ENCODE peak calls at places on chromosomes 13 and 19, in eight cellular contexts. V, J, W, C, H, A, E and M are unnamed samples.

GRCh38 chr13:40667622-40667978 is 1.2 kb upstream of the FOXO1 start:
- DNase-seq in J (no peak), E (peak), V (no peak), H (no peak), W (no peak), A (no peak), C (peak), M (no peak)

GRCh38 chr19:38705197-38706019 is 38.9 kb downstream of the CAPN12 start:
- DNase-seq in W (no peak), E (no peak), C (no peak), J (no peak), V (no peak), A (no peak), H (no peak), M (no peak)

GRCh38 chr13:25905411-25906010 is 146.3 kb downstream of the SHISA2 start:
- DNase-seq in J (no peak), H (no peak), C (no peak), E (no peak), A (no peak), V (no peak), W (no peak), M (no peak)

GRCh38 chr13:27744861-27745260 is 47.4 kb upstream of the GSX1 start:
- DNase-seq in V (no peak), H (no peak), W (no peak), A (no peak), J (no peak), E (no peak), C (peak), M (no peak)

GRCh38 chr13:102978168-102978567 is 88.0 kb downstream of the SLC10A2 start:
- DNase-seq in A (peak), W (no peak), C (no peak), H (no peak), J (peak), V (peak), E (no peak), M (peak)

GRCh38 chr19:5947435-5947834 is 30.5 kb downstream of the RANBP3 start:
- DNase-seq in A (peak), C (no peak), H (no peak), V (peak), W (peak), E (peak), J (peak), M (peak)

GRCh38 chr13:102141625-102142472 is 260.0 kb downstream of the FGF14 start:
- DNase-seq in W (peak), J (peak), H (peak), V (peak), C (no peak), E (no peak), A (peak), M (peak)

GRCh38 chr19:5621945-5622464 is 571 bp downstream of the SAFB2 start:
- DNase-seq in C (peak), A (peak), W (no peak), E (peak), H (no peak), J (no peak), V (no peak), M (no peak)

GRCh38 chr13:56755181-56755580 is 385.5 kb upstream of the PRR20A start:
- DNase-seq in V (no peak), J (no peak), E (no peak), A (no peak), W (no peak), C (peak), H (peak), M (peak)

GRCh38 chr19:18304496-18305312 is 18.2 kb downstream of the LSM4 start:
- DNase-seq in C (peak), V (peak), W (peak), A (peak), H (peak), J (peak), E (peak), M (peak)

DNA sequence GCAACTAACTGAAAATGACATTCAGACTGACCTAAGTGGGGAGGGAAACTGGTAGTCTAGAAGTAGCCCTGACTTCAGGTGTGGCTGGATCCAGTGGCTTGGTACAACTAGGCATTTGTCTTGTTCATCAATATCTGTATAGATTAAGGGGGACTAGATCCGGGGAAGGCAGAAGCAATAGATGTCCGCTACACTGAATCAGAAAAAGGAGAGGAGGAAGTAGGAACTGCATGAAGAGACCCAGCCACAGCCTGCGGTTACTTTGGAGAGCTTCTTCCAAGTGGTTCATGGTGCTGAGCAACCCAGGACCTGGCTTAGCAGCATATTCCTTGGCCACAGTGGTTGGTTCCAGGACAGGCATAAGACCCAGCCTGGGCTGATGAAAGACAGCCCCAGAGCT is 9.9 kb upstream of the PRODH2 start:
- DNase-seq in W (no peak), V (no peak), A (no peak), E (no peak), J (no peak), C (no peak), H (no peak), M (no peak)
- H3K4me3 ChIP-seq in W (no peak), V (no peak), A (no peak), E (no peak), J (no peak), C (no peak), H (no peak), M (no peak)

GRCh38 chr13:70723732-70724131 is 615.5 kb upstream of the KLHL1 start:
- DNase-seq in V (peak), H (peak), J (no peak), A (peak), E (no peak), C (no peak), W (no peak), M (peak)
- TF ChIP-seq CTCF in V (peak), H (no peak), J (no peak), A (peak), E (no peak), C (peak), W (no peak), M (no peak)

GRCh38 chr13:39557285-39557955 is 45.6 kb downstream of the LHFPL6 start:
- DNase-seq in V (no peak), W (no peak), H (no peak), C (no peak), J (no peak), A (no peak), E (no peak), M (no peak)

GRCh38 chr13:39556856-39557255 is 46.1 kb downstream of the LHFPL6 start:
- DNase-seq in W (no peak), E (no peak), V (no peak), H (no peak), C (no peak), J (no peak), A (no peak), M (no peak)

GRCh38 chr13:39561971-39562370 is 41.0 kb downstream of the LHFPL6 start:
- DNase-seq in J (no peak), V (no peak), E (no peak), W (no peak), C (no peak), A (no peak), H (no peak), M (no peak)

GRCh38 chr13:39565036-39565949 is 37.7 kb downstream of the LHFPL6 start:
- DNase-seq in A (peak), C (peak), E (no peak), V (peak), H (no peak), W (peak), J (peak), M (peak)

GRCh38 chr13:39559838-39560237 is 43.2 kb downstream of the LHFPL6 start:
- DNase-seq in J (no peak), E (no peak), C (no peak), W (no peak), V (no peak), H (no peak), A (no peak), M (no peak)
- H3K4me3 ChIP-seq in J (no peak), E (no peak), C (no peak), W (no peak), V (no peak), H (no peak), A (no peak), M (no peak)

GRCh38 chr19:57010541-57010940 is 109.2 kb upstream of the USP29 start:
- DNase-seq in J (no peak), V (no peak), C (no peak), E (no peak), H (no peak), A (no peak), W (no peak), M (no peak)
- TF ChIP-seq CTCF in J (no peak), V (no peak), C (no peak), E (no peak), H (no peak), A (no peak), W (no peak), M (no peak)